ENCODE peak calls at places on chromosomes 7 and 10, in seven cellular contexts. J, L, Z, C, A, N and O are unnamed samples.

GRCh38 chr10:124557648-124558338 is 96.2 kb downstream of the LHPP start:
- DNase-seq in Z (no peak), L (no peak), C (no peak), J (no peak), N (no peak), A (no peak), O (no peak)

GRCh38 chr10:119149157-119149556 is 16.4 kb downstream of the SFXN4 start:
- DNase-seq in N (no peak), L (peak), C (no peak), A (no peak), J (no peak), Z (no peak), O (no peak)

GRCh38 chr10:16992611-16993119 is 136.9 kb downstream of the CUBN start:
- DNase-seq in A (no peak), Z (no peak), N (no peak), J (peak), C (no peak), L (no peak), O (no peak)

GRCh38 chr10:5678397-5678983 is 6.1 kb upstream of the TASOR2 start:
- DNase-seq in A (no peak), Z (no peak), L (no peak), C (no peak), N (no peak), J (no peak), O (no peak)

GRCh38 chr7:79091011-79091410 is 362.5 kb downstream of the MAGI2 start:
- DNase-seq in A (no peak), Z (no peak), J (no peak), N (no peak), C (no peak), L (no peak), O (no peak)

GRCh38 chr10:13712799-13713581 is 126.2 kb downstream of the PRPF18 start:
- DNase-seq in L (peak), A (peak), Z (peak), N (peak), C (no peak), J (no peak), O (peak)

GRCh38 chr10:59337254-59337653 is 25.1 kb downstream of the FAM13C start:
- DNase-seq in Z (no peak), N (peak), L (peak), J (peak), C (peak), A (no peak), O (no peak)

GRCh38 chr10:7671121-7671520 is 4.4 kb upstream of the ITIH5 start:
- DNase-seq in C (no peak), J (no peak), A (no peak), N (no peak), Z (no peak), L (no peak), O (no peak)

GRCh38 chr7:121267612-121268011 is 61.2 kb upstream of the WNT16 start:
- DNase-seq in J (no peak), N (no peak), C (no peak), L (no peak), Z (no peak), A (no peak), O (no peak)

GRCh38 chr10:24650669-24651391 is 72.9 kb downstream of the ARHGAP21 start:
- DNase-seq in L (no peak), C (no peak), J (no peak), N (no peak), Z (no peak), A (no peak), O (no peak)

GRCh38 chr7:31850066-31850465 is 163.1 kb downstream of the PPP1R17 start:
- DNase-seq in C (no peak), A (no peak), J (no peak), L (no peak), Z (no peak), N (no peak), O (no peak)

GRCh38 chr7:41816111-41816510 is 113.2 kb upstream of the INHBA start:
- DNase-seq in A (no peak), C (no peak), Z (peak), N (no peak), J (no peak), L (no peak), O (no peak)

GRCh38 chr7:33601081-33601480 is 304.3 kb upstream of the BMPER start:
- DNase-seq in J (no peak), C (no peak), A (no peak), Z (no peak), N (no peak), L (no peak), O (no peak)

GRCh38 chr10:8039323-8039922 is 15.1 kb upstream of the GATA3 start:
- DNase-seq in N (no peak), A (no peak), L (no peak), Z (no peak), C (no peak), J (no peak), O (no peak)

GRCh38 chr7:36127075-36127740 is 25.8 kb upstream of the EEPD1 start:
- DNase-seq in Z (peak), C (no peak), J (no peak), N (no peak), A (no peak), L (no peak), O (no peak)

GRCh38 chr10:14585287-14586193 is 189.2 kb downstream of the FAM107B start:
- DNase-seq in N (no peak), C (no peak), L (no peak), J (no peak), Z (no peak), A (no peak), O (no peak)

GRCh38 chr7:19114591-19114855 is 2.9 kb downstream of the TWIST1 start:
- DNase-seq in J (no peak), C (no peak), L (no peak), A (no peak), Z (no peak), N (no peak), O (no peak)

GRCh38 chr10:70523044-70523443 is 44.5 kb downstream of the PALD1 start:
- DNase-seq in A (no peak), N (no peak), Z (no peak), J (no peak), L (no peak), C (no peak), O (no peak)

GRCh38 chr7:51376420-51377092 is 59.9 kb upstream of the COBL start:
- DNase-seq in L (no peak), Z (no peak), J (peak), A (peak), N (no peak), C (no peak), O (peak)

DNA sequence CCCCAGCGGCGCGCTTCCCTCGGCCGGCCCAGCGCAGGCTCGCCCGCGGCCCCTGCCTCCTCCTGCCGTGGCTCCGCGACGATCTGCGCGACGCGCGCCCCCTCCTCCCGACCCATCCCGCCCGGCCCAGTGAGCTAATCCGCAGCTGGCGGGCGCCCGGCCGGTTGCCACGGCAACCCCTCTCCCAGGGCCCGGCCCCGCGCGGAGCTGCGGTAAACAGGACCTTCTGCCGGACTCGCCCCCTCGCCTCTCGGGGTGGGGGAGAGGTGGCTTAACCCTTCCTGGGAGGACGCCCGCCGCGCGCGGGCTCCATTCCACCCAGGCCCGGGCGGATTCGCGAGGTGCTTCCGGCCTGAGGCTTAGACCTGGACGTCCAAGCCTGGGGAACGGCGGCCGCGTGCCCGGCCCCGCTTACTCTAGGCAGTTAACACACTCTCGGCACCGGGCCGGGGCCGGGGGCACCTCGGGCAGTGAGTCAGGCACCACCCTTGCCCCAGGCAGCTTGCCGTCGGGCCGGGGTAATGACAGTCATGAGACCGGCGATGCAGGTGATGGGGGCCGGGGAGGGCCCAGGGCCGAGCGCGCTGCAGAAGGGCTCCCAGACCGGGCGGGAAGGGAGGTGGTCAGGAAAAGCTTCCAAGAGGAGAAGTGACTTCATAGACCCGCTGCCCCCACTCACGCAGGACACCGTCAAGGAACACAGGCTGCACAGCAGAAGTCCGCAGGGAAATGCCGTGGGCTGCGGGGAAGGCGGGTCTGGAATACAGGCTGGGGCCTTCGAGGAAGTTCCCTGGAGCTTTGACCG is at the start of gene DENND2A:
- DNase-seq in N (peak), A (peak), C (peak), Z (peak), L (peak), J (peak), O (no peak)
- TF ChIP-seq POLR2A in N (no peak), A (no peak), C (peak), Z (no peak), L (no peak), J (no peak), O (no peak)

DNA sequence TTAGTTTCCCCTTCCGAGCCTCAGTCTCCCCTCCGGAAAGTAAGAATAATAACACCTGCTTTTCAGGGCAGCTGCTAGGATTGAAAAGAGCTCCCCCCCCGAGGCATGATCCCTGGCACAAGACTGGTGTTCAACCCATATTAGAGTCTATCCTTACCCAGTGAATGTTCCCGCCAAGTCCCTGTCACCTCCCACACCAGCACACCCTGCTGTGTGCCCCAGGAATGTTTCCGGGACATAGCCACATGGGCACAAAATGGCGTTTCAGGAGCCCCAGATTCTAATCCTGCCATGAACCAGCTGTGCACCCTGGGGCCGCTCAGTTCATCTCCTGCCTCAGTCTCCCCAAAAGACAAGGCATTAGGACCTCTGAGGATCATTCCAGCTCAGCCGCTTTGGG is 563 bp downstream of the MUC17 start:
- DNase-seq in J (no peak), L (no peak), C (no peak), A (peak), Z (no peak), N (no peak), O (no peak)
- TF ChIP-seq POLR2A in J (no peak), L (no peak), C (no peak), A (no peak), Z (no peak), N (no peak), O (no peak)

GRCh38 chr10:56360583-56360966 is 484 bp downstream of the ZWINT start:
- DNase-seq in J (no peak), C (no peak), Z (no peak), L (no peak), A (no peak), N (no peak), O (no peak)

GRCh38 chr10:56359837-56360236 is 1.2 kb downstream of the ZWINT start:
- DNase-seq in Z (no peak), L (no peak), C (no peak), N (no peak), A (no peak), J (no peak), O (no peak)

GRCh38 chr10:56357018-56357417 is 4.0 kb downstream of the ZWINT start:
- DNase-seq in J (no peak), N (no peak), L (no peak), A (no peak), Z (no peak), C (no peak), O (no peak)

DNA sequence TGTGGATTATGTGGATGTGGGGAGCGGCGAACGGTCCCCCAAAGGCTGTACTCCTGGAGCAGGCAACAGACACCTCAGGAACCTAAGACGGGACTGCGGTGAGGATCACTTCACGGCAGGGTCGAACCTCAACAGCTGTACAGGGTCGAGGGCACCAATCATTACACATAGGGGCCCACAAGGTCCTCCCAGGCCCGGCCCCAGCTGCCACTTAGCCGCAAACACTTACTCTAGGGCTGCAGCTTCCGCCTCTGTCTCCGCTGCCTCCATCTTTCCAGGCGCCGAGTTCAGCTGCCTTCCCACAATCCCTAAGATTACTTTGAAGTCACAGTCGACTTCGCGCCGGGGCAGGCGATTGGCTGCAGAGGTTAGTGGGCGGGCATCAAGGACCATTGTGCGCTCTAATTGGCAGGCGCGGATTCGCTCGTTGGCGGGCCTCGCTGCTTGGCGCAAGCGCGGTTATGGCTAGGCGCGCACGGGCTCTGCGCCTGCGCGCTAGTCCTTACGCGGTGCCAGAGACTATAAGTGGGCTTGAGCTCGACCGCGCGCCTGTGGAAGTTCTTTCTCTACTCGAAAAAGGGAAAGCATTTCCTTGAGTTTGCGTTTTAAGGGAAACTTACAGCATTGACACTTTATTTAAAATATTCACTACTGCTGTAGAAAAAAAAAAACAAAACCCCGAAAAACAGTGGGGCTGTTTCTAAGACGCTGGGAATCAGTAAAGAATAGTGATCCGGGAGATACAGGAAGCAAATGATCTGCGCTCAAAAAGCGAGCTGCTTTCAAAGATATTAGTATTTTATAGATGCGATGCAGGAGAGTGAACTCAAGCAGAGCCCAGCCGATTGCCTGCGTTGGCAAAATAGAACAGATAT is at the start of gene ZWINT:
- DNase-seq in L (peak), A (peak), C (peak), J (peak), Z (peak), N (peak), O (peak)
- TF ChIP-seq POLR2A in L (no peak), A (peak), C (no peak), J (peak), Z (peak), N (peak), O (peak)

GRCh38 chr7:128932862-128933821 is 4.6 kb upstream of the IRF5 start:
- DNase-seq in Z (no peak), J (no peak), L (peak), A (no peak), N (no peak), C (no peak), O (no peak)
- TF ChIP-seq POLR2A in Z (no peak), J (no peak), L (no peak), A (no peak), N (no peak), C (no peak), O (no peak)

GRCh38 chr7:7567898-7568531 is 1.3 kb downstream of the MIOS start:
- DNase-seq in J (no peak), N (no peak), C (no peak), Z (no peak), L (no peak), A (no peak), O (no peak)

GRCh38 chr7:7569615-7570014 is 2.9 kb downstream of the MIOS start:
- DNase-seq in L (no peak), J (no peak), A (no peak), Z (no peak), C (no peak), N (no peak), O (no peak)

GRCh38 chr7:7570584-7570983 is 3.9 kb downstream of the MIOS start:
- DNase-seq in L (no peak), Z (no peak), N (peak), A (no peak), C (no peak), J (no peak), O (no peak)

GRCh38 chr7:7568553-7568952 is 1.9 kb downstream of the MIOS start:
- DNase-seq in Z (no peak), J (no peak), A (no peak), N (no peak), L (no peak), C (no peak), O (no peak)

DNA sequence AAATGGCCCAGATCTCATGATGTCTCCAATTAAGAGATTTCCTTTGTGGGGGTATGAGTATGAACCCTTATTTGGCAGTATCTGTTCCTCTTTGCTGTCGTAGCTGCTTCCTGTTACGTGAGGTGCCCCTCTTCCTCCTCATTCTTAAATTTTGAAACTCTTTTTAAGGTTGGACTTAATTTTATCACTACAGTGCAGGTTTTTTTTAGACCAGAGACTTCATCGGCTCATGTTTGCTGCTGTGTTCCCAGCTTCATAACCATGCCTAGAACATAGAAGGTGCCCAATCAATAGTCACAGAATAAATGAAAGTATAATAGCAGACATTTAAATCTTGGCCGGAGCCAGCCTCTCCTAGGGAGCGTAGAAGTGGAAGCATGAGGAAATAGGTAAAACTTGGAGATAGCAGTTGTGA is 2.4 kb downstream of the MIOS start:
- DNase-seq in N (no peak), C (no peak), Z (peak), L (no peak), A (no peak), J (no peak), O (no peak)
- TF ChIP-seq POLR2A in N (no peak), C (no peak), Z (no peak), L (no peak), A (no peak), J (no peak), O (no peak)